ENCODE peak calls at places on chromosomes 13 and 19, in ten cellular contexts. L is lung; W is M059J; H is heart left ventricle; I is amygdala; D is activated CD4-positive, alpha-beta T cell treated with anti-CD3 and anti-CD28 coated beads, Interleukin-2, amount 50 U/mL, for 48 hours; V is endothelial cell; G is Peyer's patch; B is PC-3; C is uterus. U is an unnamed sample.

GRCh38 chr13:52395704-52396103 is 10.3 kb downstream of the THSD1 start:
- DNase-seq in L (no peak), W (no peak), H (no peak), I (no peak), D (no peak), V (no peak), G (no peak), B (no peak), C (no peak), U (no peak)

GRCh38 chr19:8069116-8069973 is 16.8 kb downstream of the CCL25 start:
- DNase-seq in L (no peak), W (no peak), H (no peak), I (no peak), D (peak), V (no peak), G (no peak), B (peak), C (no peak), U (no peak)

GRCh38 chr13:87684850-87685735 is 13.9 kb downstream of the SLITRK5 start:
- DNase-seq in L (no peak), W (no peak), H (no peak), I (no peak), D (no peak), V (no peak), G (no peak), B (peak), C (no peak), U (no peak)

GRCh38 chr13:38045278-38046048 is 175.9 kb upstream of the TRPC4 start:
- DNase-seq in L (no peak), W (peak), H (no peak), I (no peak), D (no peak), V (peak), G (no peak), B (peak), C (no peak), U (no peak)

GRCh38 chr13:95075506-95075905 is 225.7 kb downstream of the ABCC4 start:
- DNase-seq in L (no peak), W (peak), H (no peak), I (no peak), D (no peak), V (no peak), G (no peak), B (no peak), C (no peak), U (no peak)

GRCh38 chr19:19115954-19116353 is 22.3 kb downstream of the TMEM161A start:
- DNase-seq in L (no peak), W (no peak), H (peak), I (no peak), D (peak), V (peak), G (peak), B (peak), C (no peak), U (no peak)

GRCh38 chr19:23515551-23515950 is 120.3 kb upstream of the ZNF91 start:
- DNase-seq in L (no peak), W (peak), H (no peak), I (no peak), D (no peak), V (no peak), G (no peak), B (no peak), C (no peak), U (no peak)

GRCh38 chr13:43196750-43197149 is 173.4 kb downstream of the DNAJC15 start:
- DNase-seq in L (no peak), W (no peak), H (no peak), I (no peak), D (no peak), V (no peak), G (no peak), B (no peak), C (no peak), U (no peak)

GRCh38 chr13:94813920-94814500 is 101.7 kb upstream of the SOX21 start:
- DNase-seq in L (no peak), W (no peak), H (no peak), I (no peak), D (no peak), V (no peak), G (no peak), B (no peak), C (no peak), U (peak)

GRCh38 chr13:43767351-43767901 is 19.3 kb downstream of the ENOX1 start:
- DNase-seq in L (no peak), W (no peak), H (peak), I (no peak), D (no peak), V (no peak), G (no peak), B (no peak), C (peak), U (no peak)

GRCh38 chr19:7196721-7197168 is 97.5 kb downstream of the INSR start:
- DNase-seq in L (no peak), W (no peak), H (no peak), I (no peak), D (no peak), V (no peak), G (no peak), B (no peak), C (no peak), U (no peak)

U was measured in GM12878.